ENCODE peak calls at places on chromosomes 4 and X, in four cellular contexts. H, F, P and U are unnamed samples.

GRCh38 chr4:182518421-182518820 is 275.2 kb downstream of the TENM3 start:
- DNase-seq in H (no peak), F (no peak), P (no peak), U (no peak)

GRCh38 chrX:74015379-74016019 is 288.5 kb upstream of the ZCCHC13 start:
- DNase-seq in H (peak; percentile 63), F (peak; percentile 70), P (peak; percentile 15), U (peak; percentile 81)

GRCh38 chrX:48698306-48698705 is 1.8 kb downstream of the SUV39H1 start:
- DNase-seq in H (no peak), F (no peak), P (no peak), U (peak; percentile 21)

GRCh38 chrX:48761674-48762471 is at the start of gene GLOD5:
- DNase-seq in H (peak; percentile 79), F (no peak), P (peak; percentile 32), U (no peak)

GRCh38 chr4:158782539-158783360 is 13.9 kb downstream of the FNIP2 start:
- DNase-seq in H (no peak), F (peak; percentile 54), P (no peak), U (peak; percentile 71)

GRCh38 chr4:8738471-8738931 is 133.1 kb downstream of the HMX1 start:
- DNase-seq in H (no peak), F (no peak), P (no peak), U (no peak)

GRCh38 chrX:139932077-139932900 is 564 bp downstream of the ATP11C start:
- DNase-seq in H (peak; percentile 55), F (peak; percentile 22), P (peak; percentile 14), U (peak; percentile 85)

GRCh38 chr4:98557497-98557896 is 100.9 kb downstream of the TSPAN5 start:
- DNase-seq in H (no peak), F (peak; percentile 70), P (no peak), U (no peak)

GRCh38 chr4:57110635-57111546 is 706 bp upstream of the IGFBP7 start:
- DNase-seq in H (peak; percentile 30), F (peak; percentile 82), P (peak; percentile 57), U (peak; percentile 35)

GRCh38 chr4:66814277-66814676 is 731.0 kb downstream of the CENPC start:
- DNase-seq in H (no peak), F (no peak), P (no peak), U (no peak)
- TF ChIP-seq POLR2A in H (no peak), F (no peak), P (no peak), U (no peak)

GRCh38 chr4:120693817-120694216 is 228.7 kb downstream of the PRDM5 start:
- DNase-seq in H (no peak), F (no peak), P (no peak), U (no peak)
- TF ChIP-seq POLR2A in H (no peak), F (no peak), P (no peak), U (no peak)

DNA sequence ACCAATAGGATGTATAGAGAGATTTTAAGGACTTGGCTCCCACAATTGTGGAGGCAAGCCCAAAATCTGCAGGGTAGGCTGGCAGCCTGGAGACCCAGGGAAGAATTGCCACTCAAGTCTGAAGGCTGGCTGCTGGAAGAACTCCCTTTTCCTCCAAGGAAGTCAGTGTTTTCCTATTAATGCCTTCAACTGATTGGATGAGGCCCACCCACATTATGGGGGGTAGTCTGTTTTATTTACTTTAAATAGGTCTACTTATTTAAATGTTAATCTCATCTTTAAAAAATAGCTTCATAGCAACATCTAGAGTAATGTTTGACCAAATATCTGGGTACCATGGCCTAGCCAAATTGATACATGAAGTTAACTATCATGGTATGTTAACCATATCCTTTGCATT is 18.7 kb downstream of the LSM6 start:
- DNase-seq in H (no peak), F (no peak), P (no peak), U (no peak)
- TF ChIP-seq POLR2A in H (no peak), F (no peak), P (no peak), U (no peak)

GRCh38 chr4:53365486-53366300 is at the start of gene SCFD2:
- DNase-seq in H (peak; percentile 99), F (peak; percentile 96), P (peak; percentile 98), U (peak; percentile 96)
- TF ChIP-seq POLR2A in H (no peak), F (peak; percentile 67), P (no peak), U (peak; percentile 67)

GRCh38 chr4:39697740-39698423 is at the start of gene UBE2K:
- DNase-seq in H (peak; percentile 91), F (peak; percentile 81), P (peak; percentile 72), U (peak; percentile 95)
- TF ChIP-seq POLR2A in H (peak; percentile 82), F (peak; percentile 84), P (no peak), U (peak; percentile 88)

GRCh38 chr4:38857354-38858096 is 908 bp upstream of the TLR6 start:
- DNase-seq in H (peak; percentile 45), F (peak; percentile 76), P (peak; percentile 66), U (peak; percentile 52)
- TF ChIP-seq POLR2A in H (no peak), F (peak; percentile 57), P (no peak), U (peak; percentile 11)

DNA sequence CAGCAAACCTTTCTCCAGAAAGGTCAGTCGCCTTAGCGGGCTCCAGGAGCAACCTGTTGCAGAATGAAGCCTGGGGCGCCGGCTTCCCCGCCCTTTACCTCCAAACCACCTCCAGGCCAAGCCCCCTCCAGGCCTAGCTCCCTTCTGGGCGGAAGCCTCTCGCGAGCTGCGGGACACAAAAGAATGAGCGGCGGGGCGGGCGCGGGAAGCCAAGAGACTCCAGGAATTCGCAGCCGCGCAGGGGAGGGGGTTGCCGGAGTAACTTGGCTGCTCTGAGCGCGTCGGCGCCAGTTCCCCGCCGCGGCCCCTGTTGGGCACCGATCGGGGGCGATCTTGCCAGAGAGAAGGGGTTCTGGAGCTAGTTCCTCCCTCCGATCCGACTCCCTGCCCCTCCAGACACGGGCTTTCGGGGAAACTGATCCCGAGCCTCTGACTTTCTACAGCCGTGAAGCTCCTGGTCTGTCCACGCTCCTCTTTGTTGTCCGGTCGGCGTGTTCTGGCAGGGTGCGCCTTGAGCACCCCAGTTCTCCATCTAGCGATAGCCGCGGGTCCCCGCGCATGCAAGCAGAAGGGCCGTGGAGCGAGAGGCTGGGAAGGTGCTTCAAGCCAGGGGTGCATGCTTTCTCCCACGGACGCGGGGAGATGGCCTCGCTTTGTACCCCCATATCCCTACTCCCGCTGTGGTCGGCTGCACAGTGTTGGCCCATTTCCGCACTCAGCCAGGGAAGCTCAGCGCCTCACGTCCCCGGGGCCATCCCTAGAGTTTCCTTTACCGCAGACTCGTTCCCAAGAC is 1.2 kb downstream of the PROM1 start:
- DNase-seq in H (peak; percentile 54), F (peak; percentile 30), P (no peak), U (no peak)
- TF ChIP-seq POLR2A in H (no peak), F (no peak), P (no peak), U (no peak)

GRCh38 chr4:121183359-121183758 is 19.2 kb upstream of the TNIP3 start:
- DNase-seq in H (no peak), F (no peak), P (no peak), U (no peak)

GRCh38 chr4:121185960-121186359 is 21.8 kb upstream of the TNIP3 start:
- DNase-seq in H (no peak), F (no peak), P (no peak), U (no peak)

GRCh38 chr4:121181493-121181892 is 17.4 kb upstream of the TNIP3 start:
- DNase-seq in H (no peak), F (no peak), P (no peak), U (no peak)

GRCh38 chr4:121180558-121180957 is 16.4 kb upstream of the TNIP3 start:
- DNase-seq in H (no peak), F (no peak), P (no peak), U (no peak)

DNA sequence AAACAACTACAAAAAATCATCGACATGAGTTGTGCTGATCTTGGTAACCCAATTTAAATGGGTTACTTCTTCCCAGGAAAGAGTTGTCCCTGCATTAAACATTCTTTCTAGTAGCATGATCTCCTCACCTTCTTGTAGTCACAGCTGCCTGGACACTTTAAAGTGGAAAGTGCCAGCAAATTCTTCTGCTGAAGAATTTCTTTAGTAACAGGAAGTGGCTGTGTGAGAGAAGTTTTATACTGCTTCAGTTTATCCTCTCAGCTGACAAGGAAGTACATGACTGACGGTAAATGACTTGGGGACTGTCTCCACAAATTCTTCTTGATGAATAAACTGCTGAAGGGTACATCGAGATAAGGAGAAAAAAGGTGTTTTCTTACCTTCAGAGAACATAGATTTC is 18.2 kb upstream of the TNIP3 start:
- DNase-seq in H (no peak), F (peak; percentile 10), P (no peak), U (no peak)
- TF ChIP-seq POLR2A in H (no peak), F (no peak), P (no peak), U (no peak)

DNA sequence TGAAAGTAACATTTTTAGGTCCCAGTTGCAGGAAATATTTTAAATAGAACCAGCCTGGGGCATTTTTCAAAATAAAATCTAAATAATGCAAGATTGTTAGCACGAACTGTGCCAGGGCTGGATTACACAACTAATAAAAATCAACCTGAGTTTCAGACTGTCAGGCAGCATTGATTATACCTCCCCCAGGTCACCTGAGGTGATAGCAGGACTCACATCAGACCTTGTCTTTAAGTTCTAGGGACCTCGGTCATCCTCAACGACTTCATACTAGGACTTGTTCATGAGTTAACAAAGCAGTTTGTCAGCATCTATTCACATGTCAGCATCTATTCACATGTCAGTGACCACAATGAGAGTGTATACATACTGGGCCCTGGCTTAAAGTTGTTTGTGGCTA is 8.7 kb upstream of the TEX13A start:
- DNase-seq in H (no peak), F (no peak), P (no peak), U (no peak)
- TF ChIP-seq POLR2A in H (no peak), F (no peak), P (no peak), U (no peak)